ENCODE peak calls at places on chromosomes 3 and 15, in six cellular contexts. One of them, this sample, is unnamed.

GRCh38 chr3:59772416-59773408 is 722.9 kb upstream of the CFAP20DC start:
- DNase-seq in thyroid gland: no peak
- DNase-seq in stomach: no peak
- DNase-seq in endodermal cell: no peak
- DNase-seq in tibial artery: no peak
- DNase-seq in heart left ventricle: no peak
- DNase-seq in this sample: peak

GRCh38 chr15:33256874-33257273 is 53.9 kb upstream of the RYR3 start:
- DNase-seq in tibial artery: no peak
- DNase-seq in heart left ventricle: no peak
- DNase-seq in thyroid gland: no peak
- DNase-seq in endodermal cell: no peak
- DNase-seq in stomach: no peak
- DNase-seq in this sample: no peak

GRCh38 chr3:148882288-148882687 is 17.2 kb downstream of the CPA3 start:
- DNase-seq in thyroid gland: no peak
- DNase-seq in tibial artery: no peak
- DNase-seq in stomach: no peak
- DNase-seq in heart left ventricle: no peak
- DNase-seq in endodermal cell: no peak
- DNase-seq in this sample: no peak

GRCh38 chr3:11658180-11658579 is 14.5 kb upstream of the VGLL4 start:
- DNase-seq in tibial artery: no peak
- DNase-seq in heart left ventricle: no peak
- DNase-seq in stomach: no peak
- DNase-seq in endodermal cell: no peak
- DNase-seq in thyroid gland: no peak
- DNase-seq in this sample: no peak

GRCh38 chr3:187720337-187720670 is 17.9 kb upstream of the RTP2 start:
- DNase-seq in thyroid gland: no peak
- DNase-seq in stomach: no peak
- DNase-seq in tibial artery: no peak
- DNase-seq in endodermal cell: no peak
- DNase-seq in heart left ventricle: no peak
- DNase-seq in this sample: no peak

GRCh38 chr3:188884299-188885043 is 287.3 kb upstream of the TPRG1 start:
- DNase-seq in tibial artery: no peak
- DNase-seq in heart left ventricle: no peak
- DNase-seq in endodermal cell: no peak
- DNase-seq in stomach: no peak
- DNase-seq in thyroid gland: no peak
- DNase-seq in this sample: no peak

GRCh38 chr15:57373251-57373881 is 2.9 kb upstream of the CGNL1 start:
- DNase-seq in tibial artery: no peak
- DNase-seq in heart left ventricle: no peak
- DNase-seq in stomach: no peak
- DNase-seq in thyroid gland: no peak
- DNase-seq in endodermal cell: no peak
- DNase-seq in this sample: no peak

GRCh38 chr3:193831495-193832455 is 238.8 kb downstream of the OPA1 start:
- DNase-seq in heart left ventricle: peak
- DNase-seq in thyroid gland: no peak
- DNase-seq in tibial artery: no peak
- DNase-seq in stomach: no peak
- DNase-seq in endodermal cell: peak
- DNase-seq in this sample: no peak

GRCh38 chr3:120791958-120792357 is 49.4 kb downstream of the GTF2E1 start:
- DNase-seq in stomach: no peak
- DNase-seq in thyroid gland: no peak
- DNase-seq in heart left ventricle: no peak
- DNase-seq in endodermal cell: no peak
- DNase-seq in tibial artery: no peak
- DNase-seq in this sample: no peak

GRCh38 chr3:13344663-13345062 is 75.5 kb downstream of the NUP210 start:
- DNase-seq in heart left ventricle: no peak
- DNase-seq in thyroid gland: no peak
- DNase-seq in endodermal cell: no peak
- DNase-seq in stomach: no peak
- DNase-seq in tibial artery: no peak
- DNase-seq in this sample: no peak

GRCh38 chr3:103991461-103992115 is 1375.1 kb upstream of the ALCAM start:
- DNase-seq in endodermal cell: peak
- DNase-seq in thyroid gland: no peak
- DNase-seq in heart left ventricle: no peak
- DNase-seq in tibial artery: no peak
- DNase-seq in stomach: no peak
- DNase-seq in this sample: no peak

GRCh38 chr3:126355777-126356372 is 1.3 kb downstream of the KLF15 start:
- DNase-seq in thyroid gland: peak
- DNase-seq in heart left ventricle: peak
- DNase-seq in stomach: peak
- DNase-seq in endodermal cell: peak
- DNase-seq in tibial artery: peak
- DNase-seq in this sample: no peak

GRCh38 chr3:123953735-123954134 is 7.3 kb downstream of the CCDC14 start:
- DNase-seq in heart left ventricle: no peak
- DNase-seq in stomach: no peak
- DNase-seq in endodermal cell: no peak
- DNase-seq in tibial artery: no peak
- DNase-seq in thyroid gland: no peak
- DNase-seq in this sample: no peak

GRCh38 chr3:103056953-103057450 is 622.2 kb downstream of the ZPLD1 start:
- DNase-seq in tibial artery: no peak
- DNase-seq in thyroid gland: no peak
- DNase-seq in heart left ventricle: no peak
- DNase-seq in stomach: no peak
- DNase-seq in endodermal cell: no peak
- DNase-seq in this sample: no peak

GRCh38 chr15:58348095-58348812 is 83.5 kb upstream of the LIPC start:
- DNase-seq in endodermal cell: no peak
- DNase-seq in heart left ventricle: no peak
- DNase-seq in stomach: no peak
- DNase-seq in thyroid gland: no peak
- DNase-seq in tibial artery: no peak
- DNase-seq in this sample: no peak

GRCh38 chr15:56718560-56718959 is 14.7 kb downstream of the ZNF280D start:
- DNase-seq in thyroid gland: no peak
- DNase-seq in endodermal cell: no peak
- DNase-seq in heart left ventricle: no peak
- DNase-seq in tibial artery: no peak
- DNase-seq in stomach: no peak
- DNase-seq in this sample: no peak

GRCh38 chr3:22349445-22349844 is 598.4 kb upstream of the ZNF385D start:
- DNase-seq in endodermal cell: no peak
- DNase-seq in thyroid gland: no peak
- DNase-seq in tibial artery: no peak
- DNase-seq in stomach: no peak
- DNase-seq in heart left ventricle: no peak
- DNase-seq in this sample: no peak

GRCh38 chr15:92907880-92908279 is 7.8 kb downstream of the CHD2 start:
- DNase-seq in stomach: no peak
- DNase-seq in thyroid gland: peak
- DNase-seq in tibial artery: peak
- DNase-seq in heart left ventricle: peak
- DNase-seq in endodermal cell: no peak
- DNase-seq in this sample: no peak

GRCh38 chr15:72074335-72075060 is 43.5 kb downstream of the MYO9A start:
- DNase-seq in endodermal cell: no peak
- DNase-seq in heart left ventricle: no peak
- DNase-seq in tibial artery: no peak
- DNase-seq in stomach: no peak
- DNase-seq in thyroid gland: no peak
- DNase-seq in this sample: no peak

GRCh38 chr15:101052681-101053121 is 133.5 kb downstream of the LRRK1 start:
- DNase-seq in endodermal cell: peak
- DNase-seq in tibial artery: no peak
- DNase-seq in stomach: peak
- DNase-seq in heart left ventricle: no peak
- DNase-seq in thyroid gland: no peak
- DNase-seq in this sample: no peak

GRCh38 chr3:179768080-179768479 is 115.2 kb downstream of the USP13 start:
- DNase-seq in tibial artery: no peak
- DNase-seq in endodermal cell: peak
- DNase-seq in stomach: no peak
- DNase-seq in heart left ventricle: no peak
- DNase-seq in thyroid gland: peak
- DNase-seq in this sample: no peak

DNA sequence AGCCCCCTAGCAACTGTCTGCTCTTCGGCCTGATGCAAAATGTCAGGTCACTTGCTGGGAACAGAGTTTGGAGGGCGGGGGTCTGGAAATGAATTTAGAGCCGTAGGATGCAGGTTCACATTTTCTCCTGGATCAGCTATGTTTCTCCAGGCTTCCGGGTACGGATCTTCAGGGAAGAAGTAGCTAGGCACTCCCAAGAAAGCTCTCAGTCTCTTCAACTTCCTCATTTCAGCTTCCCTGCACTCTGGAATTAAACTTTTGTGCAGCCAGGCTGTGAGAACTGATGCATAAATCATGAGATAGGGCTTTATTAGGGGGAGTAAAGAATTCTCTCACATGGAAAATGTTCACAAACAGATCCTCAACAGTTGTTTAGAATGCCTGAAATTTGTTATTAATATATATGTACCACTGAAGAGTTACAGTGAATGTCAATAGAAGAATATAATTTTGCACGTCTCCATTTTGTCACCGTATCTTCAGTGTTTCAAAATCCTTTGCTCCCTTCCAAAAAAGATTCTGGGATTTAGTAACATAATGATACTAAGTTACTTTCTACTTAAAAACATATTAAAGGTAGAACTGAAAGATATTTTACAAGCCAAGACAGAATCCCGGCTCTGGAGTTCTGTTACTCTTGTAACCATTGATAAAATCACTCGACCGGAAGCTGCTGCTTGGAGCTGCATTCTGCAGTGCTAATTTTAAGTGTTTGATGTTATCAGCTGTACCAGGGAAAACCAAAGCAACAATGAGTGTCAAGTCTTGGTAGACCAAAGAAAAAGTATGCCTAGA is 178.5 kb upstream of the P2RY1 start:
- DNase-seq in heart left ventricle: no peak
- DNase-seq in endodermal cell: no peak
- DNase-seq in stomach: no peak
- DNase-seq in tibial artery: no peak
- DNase-seq in thyroid gland: peak
- DNase-seq in this sample: no peak
- H3K4me3 ChIP-seq in heart left ventricle: no peak
- H3K4me3 ChIP-seq in endodermal cell: no peak
- H3K4me3 ChIP-seq in stomach: no peak
- H3K4me3 ChIP-seq in tibial artery: no peak
- H3K4me3 ChIP-seq in thyroid gland: no peak
- H3K4me3 ChIP-seq in this sample: no peak

GRCh38 chr3:31011383-31011782 is 116.9 kb upstream of the GADL1 start:
- DNase-seq in endodermal cell: no peak
- DNase-seq in thyroid gland: peak
- DNase-seq in stomach: no peak
- DNase-seq in heart left ventricle: no peak
- DNase-seq in tibial artery: no peak
- DNase-seq in this sample: no peak

GRCh38 chr3:31009881-31010280 is 115.4 kb upstream of the GADL1 start:
- DNase-seq in heart left ventricle: no peak
- DNase-seq in stomach: no peak
- DNase-seq in endodermal cell: peak
- DNase-seq in thyroid gland: no peak
- DNase-seq in tibial artery: no peak
- DNase-seq in this sample: no peak

GRCh38 chr3:31004025-31004678 is 109.7 kb upstream of the GADL1 start:
- DNase-seq in endodermal cell: no peak
- DNase-seq in heart left ventricle: no peak
- DNase-seq in thyroid gland: no peak
- DNase-seq in stomach: no peak
- DNase-seq in tibial artery: no peak
- DNase-seq in this sample: no peak

GRCh38 chr3:31010491-31010890 is 116.0 kb upstream of the GADL1 start:
- DNase-seq in endodermal cell: no peak
- DNase-seq in tibial artery: no peak
- DNase-seq in thyroid gland: no peak
- DNase-seq in heart left ventricle: no peak
- DNase-seq in stomach: no peak
- DNase-seq in this sample: no peak

GRCh38 chr3:31008986-31009385 is 114.5 kb upstream of the GADL1 start:
- DNase-seq in heart left ventricle: no peak
- DNase-seq in thyroid gland: no peak
- DNase-seq in stomach: no peak
- DNase-seq in endodermal cell: no peak
- DNase-seq in tibial artery: no peak
- DNase-seq in this sample: no peak
- H3K27ac ChIP-seq in heart left ventricle: no peak
- H3K27ac ChIP-seq in thyroid gland: no peak
- H3K27ac ChIP-seq in stomach: no peak
- H3K27ac ChIP-seq in endodermal cell: no peak
- H3K27ac ChIP-seq in tibial artery: no peak
- H3K27ac ChIP-seq in this sample: no peak

DNA sequence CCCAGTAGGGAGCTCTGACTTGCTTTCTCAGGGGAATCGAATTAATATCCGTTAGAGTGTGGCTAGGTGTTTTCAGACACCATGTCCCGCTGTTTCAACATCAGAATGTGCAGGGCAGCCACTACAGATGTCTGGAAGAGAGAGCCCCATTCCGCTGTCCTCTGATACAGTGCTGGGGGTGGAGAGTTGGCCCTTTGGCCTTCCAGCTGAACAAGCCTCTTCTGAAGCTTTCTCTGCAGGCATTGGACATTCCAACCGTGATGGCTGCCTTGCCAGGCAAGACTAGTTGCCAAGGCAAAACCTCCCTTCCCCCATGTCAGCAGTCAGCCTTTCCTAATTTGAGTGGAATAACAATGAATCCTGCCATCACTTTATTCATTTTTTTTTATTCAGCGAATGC is 1.5 kb downstream of the FAH start:
- DNase-seq in endodermal cell: no peak
- DNase-seq in stomach: no peak
- DNase-seq in heart left ventricle: no peak
- DNase-seq in thyroid gland: peak
- DNase-seq in tibial artery: no peak
- DNase-seq in this sample: no peak
- H3K4me3 ChIP-seq in endodermal cell: no peak
- H3K4me3 ChIP-seq in stomach: no peak
- H3K4me3 ChIP-seq in heart left ventricle: no peak
- H3K4me3 ChIP-seq in thyroid gland: no peak
- H3K4me3 ChIP-seq in tibial artery: no peak
- H3K4me3 ChIP-seq in this sample: no peak

DNA sequence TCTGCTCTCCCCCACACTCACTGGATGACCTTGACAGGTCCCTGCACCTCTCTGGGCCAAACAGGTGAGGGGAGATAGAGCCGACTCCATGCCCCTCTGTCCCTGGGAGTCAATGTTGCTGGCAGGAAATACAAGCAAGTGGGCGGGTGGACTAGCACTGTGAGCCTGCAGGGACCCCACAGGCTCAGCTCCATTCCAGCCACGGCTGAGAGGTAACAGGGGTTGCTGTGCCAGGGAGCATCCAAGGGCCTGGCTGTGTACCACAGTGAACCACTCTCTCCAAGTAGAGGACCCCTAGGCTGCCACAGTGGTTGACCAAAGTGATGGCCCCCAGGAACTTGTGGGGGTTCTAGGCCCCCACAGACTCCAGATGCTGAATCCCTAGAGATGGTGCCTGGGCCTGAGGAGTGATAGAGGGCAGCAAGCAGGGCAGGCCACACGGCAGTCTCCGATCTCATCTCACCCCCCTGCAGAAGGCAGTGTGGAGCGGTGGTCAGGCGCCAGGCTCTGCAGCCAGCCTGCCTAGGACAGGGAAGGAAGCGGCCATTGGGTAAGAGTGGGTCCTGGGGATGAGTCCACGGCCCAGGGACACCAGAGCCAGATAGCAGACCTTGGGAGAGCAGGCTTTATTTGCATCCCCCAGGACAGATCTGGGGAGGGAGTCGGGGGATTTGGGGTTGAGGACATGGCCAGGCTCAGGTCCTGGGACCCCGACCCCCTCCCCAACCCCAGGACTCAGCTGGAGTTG is 3.2 kb downstream of the TNNC1 start:
- DNase-seq in endodermal cell: peak
- DNase-seq in heart left ventricle: peak
- DNase-seq in stomach: no peak
- DNase-seq in tibial artery: no peak
- DNase-seq in thyroid gland: no peak
- DNase-seq in this sample: no peak
- H3K27ac ChIP-seq in endodermal cell: no peak
- H3K27ac ChIP-seq in heart left ventricle: peak
- H3K27ac ChIP-seq in stomach: no peak
- H3K27ac ChIP-seq in tibial artery: no peak
- H3K27ac ChIP-seq in thyroid gland: peak
- H3K27ac ChIP-seq in this sample: no peak

This sample was measured in effector memory CD4-positive, alpha-beta T cell.